ENCODE peak calls at places on chromosome 6, in nine cellular contexts. M is left ventricle myocardium inferior; H is mesendoderm; F is lower lobe of right lung; V is CD8-positive, alpha-beta T cell; Z is cardiac muscle cell; Q is naive thymus-derived CD4-positive, alpha-beta T cell; G is suprapubic skin; O is stomach. I is an unnamed sample.

GRCh38 chr6:129446272-129446851 is 263.6 kb downstream of the ARHGAP18 start:
- DNase-seq in M (no peak), O (no peak), G (no peak), Z (no peak), Q (no peak), V (no peak), F (no peak), H (peak), I (no peak)

GRCh38 chr6:53239526-53239925 is 90.9 kb upstream of the GCM1 start:
- DNase-seq in O (no peak), G (no peak), H (no peak), F (no peak), Z (no peak), V (no peak), Q (no peak), M (no peak), I (no peak)

GRCh38 chr6:7827142-7827541 is 83.4 kb downstream of the TXNDC5 start:
- DNase-seq in G (no peak), O (no peak), Z (no peak), Q (no peak), M (no peak), F (no peak), H (no peak), V (no peak), I (no peak)

GRCh38 chr6:64081459-64081858 is 445.9 kb downstream of the PHF3 start:
- DNase-seq in Q (no peak), O (no peak), M (no peak), Z (no peak), F (no peak), G (no peak), H (no peak), V (no peak), I (no peak)

GRCh38 chr6:14950103-14950969 is 295.5 kb upstream of the JARID2 start:
- DNase-seq in M (no peak), F (no peak), Q (no peak), V (no peak), G (no peak), O (no peak), H (peak), Z (no peak), I (no peak)

GRCh38 chr6:144150673-144151009 is 324 bp downstream of the STX11 start:
- DNase-seq in H (peak), F (peak), Z (peak), M (no peak), V (peak), O (no peak), G (no peak), Q (no peak), I (no peak)

GRCh38 chr6:87660226-87660886 is 41.7 kb downstream of the AKIRIN2 start:
- DNase-seq in V (no peak), Z (no peak), F (no peak), M (no peak), H (no peak), O (no peak), G (no peak), Q (no peak), I (no peak)

GRCh38 chr6:75802366-75802765 is 53.3 kb downstream of the MYO6 start:
- DNase-seq in Z (no peak), O (no peak), F (no peak), Q (no peak), H (no peak), M (no peak), G (no peak), V (no peak), I (no peak)

GRCh38 chr6:89375427-89375868 is 22.9 kb upstream of the UBE2J1 start:
- DNase-seq in Z (peak), Q (peak), M (peak), H (peak), V (peak), O (peak), F (peak), G (no peak), I (no peak)

GRCh38 chr6:155832596-155832995 is 377.0 kb upstream of the NOX3 start:
- DNase-seq in H (peak), F (no peak), G (no peak), Z (no peak), Q (no peak), V (no peak), M (no peak), O (no peak), I (no peak)

GRCh38 chr6:6925391-6926164 is 182.2 kb upstream of the RREB1 start:
- DNase-seq in Z (no peak), G (no peak), H (no peak), Q (no peak), O (no peak), F (no peak), M (no peak), V (no peak), I (no peak)

GRCh38 chr6:36769676-36770499 is 69.4 kb downstream of the CPNE5 start:
- DNase-seq in V (peak), M (no peak), O (peak), Z (peak), F (peak), G (no peak), H (peak), Q (no peak), I (no peak)

GRCh38 chr6:35483892-35484645 is 12.8 kb downstream of the TEAD3 start:
- DNase-seq in Q (no peak), Z (no peak), G (no peak), H (no peak), F (no peak), O (no peak), V (no peak), M (no peak), I (no peak)

GRCh38 chr6:35485402-35485877 is 11.4 kb downstream of the TEAD3 start:
- DNase-seq in F (no peak), Q (no peak), O (peak), M (no peak), V (no peak), H (peak), Z (peak), G (no peak), I (no peak)

GRCh38 chr6:35484921-35485392 is 11.9 kb downstream of the TEAD3 start:
- DNase-seq in V (no peak), H (peak), Q (no peak), M (no peak), F (no peak), G (no peak), Z (no peak), O (no peak), I (no peak)

GRCh38 chr6:35483062-35483461 is 13.8 kb downstream of the TEAD3 start:
- DNase-seq in O (no peak), H (no peak), F (no peak), Z (no peak), V (no peak), Q (no peak), G (no peak), M (no peak), I (no peak)

GRCh38 chr6:35483490-35483889 is 13.4 kb downstream of the TEAD3 start:
- DNase-seq in H (no peak), V (no peak), F (no peak), M (no peak), Q (no peak), O (no peak), G (no peak), Z (no peak), I (no peak)
- H3K27ac ChIP-seq in H (no peak), V (no peak), F (no peak), M (no peak), Q (no peak), O (peak), G (no peak), Z (no peak), I (peak)

GRCh38 chr6:105608393-105608705 is 205.5 kb upstream of the PREP start:
- DNase-seq in O (no peak), G (no peak), F (no peak), M (no peak), H (no peak), Z (no peak), V (no peak), Q (no peak), I (no peak)
- H3K27ac ChIP-seq in O (peak), G (no peak), F (no peak), M (no peak), H (no peak), Z (no peak), V (no peak), Q (no peak), I (no peak)

GRCh38 chr6:70396796-70397729 is 16.2 kb upstream of the FAM135A start:
- DNase-seq in Q (no peak), Z (peak), V (no peak), G (no peak), F (no peak), H (peak), M (no peak), O (no peak), I (no peak)
- H3K27ac ChIP-seq in Q (no peak), Z (no peak), V (no peak), G (peak), F (peak), H (no peak), M (peak), O (peak), I (no peak)

DNA sequence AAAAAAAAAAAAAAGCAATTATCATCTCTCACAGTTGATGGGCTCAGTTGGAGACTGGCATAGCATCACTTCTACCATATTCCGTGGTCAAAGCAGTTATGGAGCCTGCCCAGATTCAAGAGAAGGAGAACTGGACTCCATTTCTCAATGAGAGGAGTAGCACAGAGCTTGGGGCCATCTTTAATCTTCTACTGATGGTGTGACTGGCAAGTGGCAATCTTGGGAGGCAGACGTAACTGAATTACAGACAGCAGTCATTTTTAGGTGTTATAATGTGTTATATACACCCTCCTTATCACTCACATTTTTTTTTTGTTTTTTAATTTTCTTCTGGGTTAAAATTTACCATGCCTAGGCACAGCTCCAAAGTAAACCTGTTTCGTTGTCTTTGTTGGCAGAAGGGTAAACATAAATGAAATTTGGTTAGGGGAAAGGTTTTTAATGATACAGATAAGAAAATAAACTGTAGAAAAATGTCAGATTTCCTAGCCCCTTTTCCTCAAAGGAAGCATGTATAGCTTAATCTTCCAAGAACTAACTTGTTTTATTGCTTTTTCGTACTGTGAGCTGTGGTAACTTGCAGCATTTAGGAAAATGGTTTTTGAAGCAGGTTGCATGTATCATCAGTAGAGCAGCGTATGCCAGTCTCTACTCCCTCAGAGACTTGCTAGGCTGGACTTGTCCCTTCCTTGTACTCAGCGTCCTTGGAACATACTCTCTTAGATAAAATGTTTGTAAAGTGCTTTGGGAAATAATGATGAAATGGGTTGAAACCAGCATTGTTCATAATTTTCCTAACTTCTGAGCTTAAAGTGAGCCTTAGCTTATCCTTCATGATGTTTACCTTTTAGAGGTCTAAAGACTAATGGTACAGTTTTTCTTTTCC is 25.7 kb downstream of the ZFAND3 start:
- DNase-seq in M (no peak), F (no peak), Z (no peak), O (no peak), V (no peak), G (no peak), Q (no peak), H (no peak), I (no peak)
- H3K27ac ChIP-seq in M (no peak), F (no peak), Z (no peak), O (no peak), V (no peak), G (no peak), Q (no peak), H (no peak), I (no peak)

GRCh38 chr6:151067684-151068596 is 171.8 kb upstream of the AKAP12 start:
- DNase-seq in F (no peak), H (no peak), V (no peak), G (no peak), M (peak), Z (no peak), O (peak), Q (no peak), I (peak)
- H3K27ac ChIP-seq in F (peak), H (no peak), V (no peak), G (peak), M (peak), Z (peak), O (peak), Q (no peak), I (peak)

I was measured in thoracic aorta.